ENCODE peak calls at places on chromosomes 7 and 10, in four cellular contexts. One of them, this sample, is unnamed. For H3K36me3 and H3K27me3, the result is how much of the 10 kb centered on the place peaks cover.

GRCh38 chr7:47087866-47088265 is 494.0 kb downstream of the TNS3 start:
- DNase-seq in esophagus squamous epithelium: no peak
- DNase-seq in neural progenitor cell: no peak
- DNase-seq in right lobe of liver: no peak
- DNase-seq in this sample: no peak

GRCh38 chr7:123649956-123650355 is 5.7 kb upstream of the LMOD2 start:
- DNase-seq in neural progenitor cell: no peak
- DNase-seq in esophagus squamous epithelium: no peak
- DNase-seq in right lobe of liver: no peak
- DNase-seq in this sample: no peak

GRCh38 chr10:67520924-67521520 is 175.0 kb downstream of the CTNNA3 start:
- DNase-seq in neural progenitor cell: peak
- DNase-seq in esophagus squamous epithelium: no peak
- DNase-seq in right lobe of liver: no peak
- DNase-seq in this sample: peak

GRCh38 chr7:369476-369980 is 79.6 kb downstream of the FOXL3 start:
- DNase-seq in esophagus squamous epithelium: no peak
- DNase-seq in neural progenitor cell: no peak
- DNase-seq in right lobe of liver: peak
- DNase-seq in this sample: no peak

GRCh38 chr7:150937848-150938561 is 40.1 kb downstream of the KCNH2 start:
- DNase-seq in neural progenitor cell: peak
- DNase-seq in right lobe of liver: no peak
- DNase-seq in esophagus squamous epithelium: no peak
- DNase-seq in this sample: peak

GRCh38 chr7:1535695-1536094 is 5.2 kb downstream of the MAFK start:
- DNase-seq in neural progenitor cell: no peak
- DNase-seq in right lobe of liver: peak
- DNase-seq in esophagus squamous epithelium: no peak
- DNase-seq in this sample: peak

GRCh38 chr10:18279202-18279601 is 139.0 kb downstream of the CACNB2 start:
- DNase-seq in esophagus squamous epithelium: no peak
- DNase-seq in right lobe of liver: no peak
- DNase-seq in neural progenitor cell: no peak
- DNase-seq in this sample: no peak

GRCh38 chr7:113100091-113100723 is 13.6 kb upstream of the GPR85 start:
- DNase-seq in esophagus squamous epithelium: no peak
- DNase-seq in neural progenitor cell: no peak
- DNase-seq in right lobe of liver: no peak
- DNase-seq in this sample: no peak

GRCh38 chr7:30755384-30756154 is 3.6 kb downstream of the INMT start:
- DNase-seq in esophagus squamous epithelium: no peak
- DNase-seq in neural progenitor cell: no peak
- DNase-seq in right lobe of liver: no peak
- DNase-seq in this sample: no peak

GRCh38 chr10:125482637-125483036 is 200.3 kb downstream of the TEX36 start:
- DNase-seq in right lobe of liver: no peak
- DNase-seq in esophagus squamous epithelium: no peak
- DNase-seq in neural progenitor cell: no peak
- DNase-seq in this sample: peak

GRCh38 chr7:138095972-138096935 is 20.0 kb downstream of the AKR1D1 start:
- DNase-seq in esophagus squamous epithelium: no peak
- DNase-seq in right lobe of liver: no peak
- DNase-seq in neural progenitor cell: no peak
- DNase-seq in this sample: no peak

GRCh38 chr10:88800152-88801125 is 2.1 kb upstream of the LIPM start:
- DNase-seq in neural progenitor cell: no peak
- DNase-seq in esophagus squamous epithelium: no peak
- DNase-seq in right lobe of liver: no peak
- DNase-seq in this sample: no peak

GRCh38 chr10:77844713-77845454 is 81.7 kb downstream of the DLG5 start:
- DNase-seq in esophagus squamous epithelium: no peak
- DNase-seq in right lobe of liver: no peak
- DNase-seq in neural progenitor cell: no peak
- DNase-seq in this sample: peak

GRCh38 chr7:15558747-15559146 is 3.1 kb downstream of the AGMO start:
- DNase-seq in esophagus squamous epithelium: no peak
- DNase-seq in neural progenitor cell: no peak
- DNase-seq in right lobe of liver: no peak
- DNase-seq in this sample: no peak

GRCh38 chr7:16688249-16688648 is 42.3 kb downstream of the BZW2 start:
- DNase-seq in esophagus squamous epithelium: no peak
- DNase-seq in right lobe of liver: no peak
- DNase-seq in neural progenitor cell: no peak
- DNase-seq in this sample: peak

GRCh38 chr7:79341902-79342301 is 111.6 kb downstream of the MAGI2 start:
- DNase-seq in neural progenitor cell: no peak
- DNase-seq in esophagus squamous epithelium: no peak
- DNase-seq in right lobe of liver: no peak
- DNase-seq in this sample: no peak

GRCh38 chr10:1015688-1016087 is 10.0 kb downstream of the IDI2 start:
- DNase-seq in neural progenitor cell: no peak
- DNase-seq in esophagus squamous epithelium: no peak
- DNase-seq in right lobe of liver: no peak
- DNase-seq in this sample: no peak
- H3K36me3 ChIP-seq in neural progenitor cell: under half
- H3K36me3 ChIP-seq in esophagus squamous epithelium: under half
- H3K36me3 ChIP-seq in right lobe of liver: under half
- H3K36me3 ChIP-seq in this sample: half or more

DNA sequence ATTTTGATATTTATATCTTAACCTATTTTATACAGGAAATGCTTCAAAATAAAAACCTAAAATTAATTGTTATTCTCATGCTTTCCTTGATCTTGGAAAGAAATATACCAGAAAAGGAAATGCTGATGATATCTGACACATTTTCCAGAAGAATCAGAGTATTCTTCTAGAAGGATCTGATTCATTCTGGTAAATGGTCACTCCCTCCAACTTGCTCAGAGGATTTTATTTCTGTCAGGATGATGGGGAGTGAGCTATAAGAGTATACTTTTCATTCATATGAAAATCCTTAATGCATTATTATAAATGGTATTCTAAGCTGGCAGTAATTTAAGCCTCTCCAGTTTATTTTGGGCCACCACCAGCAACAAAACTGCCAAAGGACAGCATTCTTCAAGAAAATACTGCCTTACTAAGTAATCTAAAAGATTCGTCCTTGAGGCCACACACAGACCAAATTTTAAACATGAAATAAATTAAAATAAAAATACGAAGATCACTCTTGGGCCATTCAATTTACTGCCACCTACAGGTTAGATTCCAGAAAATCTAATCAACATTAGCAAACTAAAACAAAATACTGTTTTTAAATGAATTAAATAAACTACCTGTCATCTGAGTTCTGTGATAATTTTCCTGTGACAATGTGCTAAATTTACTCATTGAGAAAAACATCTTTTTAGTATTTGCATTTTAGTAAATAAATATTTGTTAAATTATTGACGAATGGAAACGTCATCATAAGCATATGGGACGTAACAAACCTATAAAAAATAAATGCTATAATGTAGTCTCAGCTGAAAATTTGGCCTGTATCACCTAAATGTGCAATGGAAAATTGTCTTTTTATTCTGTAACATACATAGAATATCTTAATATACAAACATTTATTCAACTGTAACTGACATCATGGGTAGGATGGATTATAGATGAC is 71.9 kb downstream of the ITGB8 start:
- DNase-seq in esophagus squamous epithelium: no peak
- DNase-seq in right lobe of liver: no peak
- DNase-seq in neural progenitor cell: no peak
- DNase-seq in this sample: peak
- TF ChIP-seq CTCF in esophagus squamous epithelium: peak
- TF ChIP-seq CTCF in right lobe of liver: peak
- TF ChIP-seq CTCF in neural progenitor cell: peak
- TF ChIP-seq CTCF in this sample: no peak

DNA sequence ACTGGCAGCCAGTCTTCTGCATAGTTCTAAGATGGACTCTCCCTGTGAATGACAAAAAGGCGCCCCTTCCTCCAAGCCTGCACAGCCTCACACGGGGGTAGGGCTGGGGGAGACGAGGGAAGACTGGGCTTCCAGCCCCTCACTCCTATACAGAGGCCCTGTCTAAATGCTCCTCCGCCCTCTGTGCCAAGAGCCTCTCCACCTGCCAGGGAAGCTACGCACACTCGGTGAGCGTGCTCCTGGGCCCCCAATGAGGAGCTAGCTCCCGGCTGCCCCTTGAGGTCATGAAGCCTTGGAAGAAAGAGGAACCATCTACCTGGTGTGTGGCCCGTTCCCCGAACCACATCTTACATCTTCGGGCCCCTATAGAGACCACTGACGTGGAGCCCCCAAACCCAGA is 54.8 kb downstream of the CRTAC1 start:
- DNase-seq in neural progenitor cell: no peak
- DNase-seq in esophagus squamous epithelium: no peak
- DNase-seq in right lobe of liver: no peak
- DNase-seq in this sample: peak
- H3K27me3 ChIP-seq in neural progenitor cell: half or more
- H3K27me3 ChIP-seq in esophagus squamous epithelium: under half
- H3K27me3 ChIP-seq in right lobe of liver: under half
- H3K27me3 ChIP-seq in this sample: under half

GRCh38 chr7:157265051-157265450 is 71.8 kb upstream of the DNAJB6 start:
- DNase-seq in esophagus squamous epithelium: no peak
- DNase-seq in right lobe of liver: no peak
- DNase-seq in neural progenitor cell: no peak
- DNase-seq in this sample: no peak
- H3K36me3 ChIP-seq in esophagus squamous epithelium: under half
- H3K36me3 ChIP-seq in right lobe of liver: under half
- H3K36me3 ChIP-seq in neural progenitor cell: under half
- H3K36me3 ChIP-seq in this sample: under half